ENCODE peak calls at places on chromosomes 1 and 21, in nine cellular contexts. One of them, this sample, is unnamed.

GRCh38 chr21:31682625-31683024 is 23.1 kb downstream of the SOD1 start:
- DNase-seq in cardiac fibroblast: no peak
- DNase-seq in right cardiac atrium: no peak
- DNase-seq in BJ: no peak
- DNase-seq in kidney epithelial cell: no peak
- DNase-seq in cardiac muscle cell: no peak
- DNase-seq in mammary epithelial cell: no peak
- DNase-seq in PC-3: no peak
- DNase-seq in mesendoderm: no peak
- DNase-seq in this sample: no peak

GRCh38 chr1:29893806-29894205 is 657.5 kb downstream of the PTPRU start:
- DNase-seq in PC-3: no peak
- DNase-seq in BJ: no peak
- DNase-seq in cardiac muscle cell: no peak
- DNase-seq in mesendoderm: no peak
- DNase-seq in cardiac fibroblast: no peak
- DNase-seq in right cardiac atrium: no peak
- DNase-seq in kidney epithelial cell: no peak
- DNase-seq in mammary epithelial cell: no peak
- DNase-seq in this sample: no peak

GRCh38 chr1:165947797-165948455 is 120.5 kb downstream of the UCK2 start:
- DNase-seq in cardiac muscle cell: no peak
- DNase-seq in mesendoderm: no peak
- DNase-seq in mammary epithelial cell: no peak
- DNase-seq in BJ: no peak
- DNase-seq in kidney epithelial cell: no peak
- DNase-seq in PC-3: no peak
- DNase-seq in cardiac fibroblast: no peak
- DNase-seq in right cardiac atrium: no peak
- DNase-seq in this sample: no peak

GRCh38 chr1:114218397-114219237 is 64.9 kb upstream of the SYT6 start:
- DNase-seq in cardiac fibroblast: peak
- DNase-seq in mesendoderm: no peak
- DNase-seq in PC-3: no peak
- DNase-seq in right cardiac atrium: no peak
- DNase-seq in BJ: no peak
- DNase-seq in mammary epithelial cell: no peak
- DNase-seq in cardiac muscle cell: no peak
- DNase-seq in kidney epithelial cell: no peak
- DNase-seq in this sample: no peak

GRCh38 chr1:69252696-69253095 is 315.0 kb upstream of the LRRC7 start:
- DNase-seq in cardiac muscle cell: no peak
- DNase-seq in mammary epithelial cell: peak
- DNase-seq in PC-3: no peak
- DNase-seq in kidney epithelial cell: no peak
- DNase-seq in cardiac fibroblast: no peak
- DNase-seq in right cardiac atrium: no peak
- DNase-seq in mesendoderm: no peak
- DNase-seq in BJ: no peak
- DNase-seq in this sample: peak

GRCh38 chr1:62682531-62682930 is 5.7 kb downstream of the DOCK7 start:
- DNase-seq in BJ: no peak
- DNase-seq in mammary epithelial cell: peak
- DNase-seq in cardiac muscle cell: no peak
- DNase-seq in kidney epithelial cell: no peak
- DNase-seq in mesendoderm: peak
- DNase-seq in right cardiac atrium: no peak
- DNase-seq in PC-3: no peak
- DNase-seq in cardiac fibroblast: peak
- DNase-seq in this sample: peak

GRCh38 chr1:170230323-170230722 is 84.6 kb downstream of the NTMT2 start:
- DNase-seq in cardiac muscle cell: no peak
- DNase-seq in mammary epithelial cell: no peak
- DNase-seq in right cardiac atrium: no peak
- DNase-seq in mesendoderm: no peak
- DNase-seq in cardiac fibroblast: no peak
- DNase-seq in BJ: no peak
- DNase-seq in kidney epithelial cell: no peak
- DNase-seq in PC-3: no peak
- DNase-seq in this sample: no peak

GRCh38 chr1:96145486-96145885 is 576.1 kb upstream of the PTBP2 start:
- DNase-seq in kidney epithelial cell: no peak
- DNase-seq in cardiac fibroblast: no peak
- DNase-seq in cardiac muscle cell: no peak
- DNase-seq in PC-3: no peak
- DNase-seq in mammary epithelial cell: no peak
- DNase-seq in BJ: no peak
- DNase-seq in right cardiac atrium: no peak
- DNase-seq in mesendoderm: no peak
- DNase-seq in this sample: no peak

GRCh38 chr1:202605515-202605914 is 104.7 kb downstream of the SYT2 start:
- DNase-seq in BJ: no peak
- DNase-seq in cardiac fibroblast: no peak
- DNase-seq in mammary epithelial cell: no peak
- DNase-seq in mesendoderm: no peak
- DNase-seq in kidney epithelial cell: no peak
- DNase-seq in PC-3: no peak
- DNase-seq in right cardiac atrium: no peak
- DNase-seq in cardiac muscle cell: no peak
- DNase-seq in this sample: no peak

GRCh38 chr1:25642710-25643109 is 26.1 kb downstream of the MAN1C1 start:
- DNase-seq in mesendoderm: no peak
- DNase-seq in right cardiac atrium: peak
- DNase-seq in PC-3: no peak
- DNase-seq in kidney epithelial cell: no peak
- DNase-seq in mammary epithelial cell: no peak
- DNase-seq in cardiac muscle cell: no peak
- DNase-seq in BJ: no peak
- DNase-seq in cardiac fibroblast: peak
- DNase-seq in this sample: no peak

GRCh38 chr1:115782571-115783281 is 14.2 kb upstream of the CASQ2 start:
- DNase-seq in PC-3: peak
- DNase-seq in right cardiac atrium: peak
- DNase-seq in kidney epithelial cell: peak
- DNase-seq in mesendoderm: peak
- DNase-seq in cardiac fibroblast: peak
- DNase-seq in mammary epithelial cell: peak
- DNase-seq in cardiac muscle cell: no peak
- DNase-seq in BJ: peak
- DNase-seq in this sample: peak

GRCh38 chr21:34693192-34693810 is 24.5 kb downstream of the CLIC6 start:
- DNase-seq in right cardiac atrium: no peak
- DNase-seq in mesendoderm: peak
- DNase-seq in kidney epithelial cell: peak
- DNase-seq in mammary epithelial cell: peak
- DNase-seq in PC-3: peak
- DNase-seq in cardiac fibroblast: peak
- DNase-seq in BJ: no peak
- DNase-seq in cardiac muscle cell: peak
- DNase-seq in this sample: peak

GRCh38 chr1:230255116-230255515 is 171.0 kb downstream of the PGBD5 start:
- DNase-seq in BJ: no peak
- DNase-seq in cardiac muscle cell: no peak
- DNase-seq in mammary epithelial cell: no peak
- DNase-seq in right cardiac atrium: no peak
- DNase-seq in PC-3: no peak
- DNase-seq in kidney epithelial cell: no peak
- DNase-seq in cardiac fibroblast: no peak
- DNase-seq in mesendoderm: no peak
- DNase-seq in this sample: no peak

GRCh38 chr1:224873645-224874369 is 55.7 kb upstream of the DNAH14 start:
- DNase-seq in mesendoderm: no peak
- DNase-seq in right cardiac atrium: no peak
- DNase-seq in cardiac muscle cell: no peak
- DNase-seq in BJ: peak
- DNase-seq in mammary epithelial cell: peak
- DNase-seq in cardiac fibroblast: peak
- DNase-seq in PC-3: peak
- DNase-seq in kidney epithelial cell: no peak
- DNase-seq in this sample: peak

GRCh38 chr1:89844860-89845259 is 24.0 kb downstream of the LRRC8D start:
- DNase-seq in BJ: no peak
- DNase-seq in PC-3: no peak
- DNase-seq in kidney epithelial cell: no peak
- DNase-seq in mammary epithelial cell: no peak
- DNase-seq in mesendoderm: no peak
- DNase-seq in right cardiac atrium: no peak
- DNase-seq in cardiac muscle cell: no peak
- DNase-seq in cardiac fibroblast: no peak
- DNase-seq in this sample: no peak

GRCh38 chr1:151199860-151200581 is 1.7 kb downstream of the PIP5K1A start:
- DNase-seq in BJ: peak
- DNase-seq in cardiac muscle cell: peak
- DNase-seq in cardiac fibroblast: peak
- DNase-seq in kidney epithelial cell: peak
- DNase-seq in mesendoderm: peak
- DNase-seq in mammary epithelial cell: peak
- DNase-seq in PC-3: peak
- DNase-seq in right cardiac atrium: no peak
- DNase-seq in this sample: peak

GRCh38 chr1:16125483-16125882 is 30.4 kb downstream of the EPHA2 start:
- DNase-seq in mammary epithelial cell: no peak
- DNase-seq in right cardiac atrium: no peak
- DNase-seq in BJ: no peak
- DNase-seq in cardiac muscle cell: no peak
- DNase-seq in mesendoderm: no peak
- DNase-seq in cardiac fibroblast: no peak
- DNase-seq in kidney epithelial cell: no peak
- DNase-seq in PC-3: no peak
- DNase-seq in this sample: no peak

GRCh38 chr21:29376556-29376955 is 77.8 kb downstream of the BACH1 start:
- DNase-seq in mammary epithelial cell: no peak
- DNase-seq in right cardiac atrium: peak
- DNase-seq in cardiac muscle cell: peak
- DNase-seq in mesendoderm: peak
- DNase-seq in kidney epithelial cell: no peak
- DNase-seq in BJ: no peak
- DNase-seq in cardiac fibroblast: peak
- DNase-seq in PC-3: peak
- DNase-seq in this sample: peak

GRCh38 chr21:31514598-31514997 is 144.9 kb upstream of the SOD1 start:
- DNase-seq in mammary epithelial cell: peak
- DNase-seq in cardiac fibroblast: no peak
- DNase-seq in cardiac muscle cell: peak
- DNase-seq in right cardiac atrium: no peak
- DNase-seq in kidney epithelial cell: no peak
- DNase-seq in BJ: no peak
- DNase-seq in mesendoderm: peak
- DNase-seq in PC-3: no peak
- DNase-seq in this sample: no peak

GRCh38 chr1:167456500-167456899 is 61.8 kb downstream of the CD247 start:
- DNase-seq in BJ: no peak
- DNase-seq in mesendoderm: no peak
- DNase-seq in kidney epithelial cell: no peak
- DNase-seq in cardiac muscle cell: no peak
- DNase-seq in mammary epithelial cell: no peak
- DNase-seq in PC-3: no peak
- DNase-seq in right cardiac atrium: no peak
- DNase-seq in cardiac fibroblast: no peak
- DNase-seq in this sample: no peak

GRCh38 chr1:166485620-166486019 is 318.8 kb upstream of the FAM78B start:
- DNase-seq in cardiac muscle cell: no peak
- DNase-seq in BJ: peak
- DNase-seq in right cardiac atrium: no peak
- DNase-seq in mesendoderm: no peak
- DNase-seq in cardiac fibroblast: no peak
- DNase-seq in mammary epithelial cell: peak
- DNase-seq in PC-3: peak
- DNase-seq in kidney epithelial cell: no peak
- DNase-seq in this sample: peak

GRCh38 chr1:145892486-145893087 is 6.9 kb upstream of the ANKRD35 start:
- DNase-seq in cardiac muscle cell: peak
- DNase-seq in right cardiac atrium: peak
- DNase-seq in cardiac fibroblast: peak
- DNase-seq in mesendoderm: no peak
- DNase-seq in mammary epithelial cell: no peak
- DNase-seq in BJ: no peak
- DNase-seq in kidney epithelial cell: no peak
- DNase-seq in PC-3: peak
- DNase-seq in this sample: no peak
- H3K4me3 ChIP-seq in cardiac muscle cell: peak
- H3K4me3 ChIP-seq in right cardiac atrium: no peak
- H3K4me3 ChIP-seq in cardiac fibroblast: no peak
- H3K4me3 ChIP-seq in mesendoderm: no peak
- H3K4me3 ChIP-seq in mammary epithelial cell: no peak
- H3K4me3 ChIP-seq in BJ: no peak
- H3K4me3 ChIP-seq in kidney epithelial cell: no peak
- H3K4me3 ChIP-seq in PC-3: peak
- H3K4me3 ChIP-seq in this sample: no peak

GRCh38 chr1:18637553-18637960 is 6.9 kb downstream of the PAX7 start:
- DNase-seq in right cardiac atrium: no peak
- DNase-seq in PC-3: no peak
- DNase-seq in mammary epithelial cell: no peak
- DNase-seq in cardiac muscle cell: no peak
- DNase-seq in mesendoderm: no peak
- DNase-seq in BJ: no peak
- DNase-seq in cardiac fibroblast: no peak
- DNase-seq in kidney epithelial cell: no peak
- DNase-seq in this sample: no peak
- H3K4me3 ChIP-seq in right cardiac atrium: no peak
- H3K4me3 ChIP-seq in PC-3: no peak
- H3K4me3 ChIP-seq in mammary epithelial cell: no peak
- H3K4me3 ChIP-seq in cardiac muscle cell: no peak
- H3K4me3 ChIP-seq in mesendoderm: no peak
- H3K4me3 ChIP-seq in BJ: no peak
- H3K4me3 ChIP-seq in cardiac fibroblast: no peak
- H3K4me3 ChIP-seq in kidney epithelial cell: no peak
- H3K4me3 ChIP-seq in this sample: no peak

GRCh38 chr1:244653439-244654283 is 735 bp downstream of the DESI2 start:
- DNase-seq in kidney epithelial cell: no peak
- DNase-seq in right cardiac atrium: no peak
- DNase-seq in PC-3: peak
- DNase-seq in cardiac muscle cell: peak
- DNase-seq in mesendoderm: peak
- DNase-seq in BJ: no peak
- DNase-seq in mammary epithelial cell: peak
- DNase-seq in cardiac fibroblast: no peak
- DNase-seq in this sample: peak
- H3K4me3 ChIP-seq in kidney epithelial cell: peak
- H3K4me3 ChIP-seq in right cardiac atrium: peak
- H3K4me3 ChIP-seq in PC-3: peak
- H3K4me3 ChIP-seq in cardiac muscle cell: peak
- H3K4me3 ChIP-seq in mesendoderm: peak
- H3K4me3 ChIP-seq in BJ: peak
- H3K4me3 ChIP-seq in mammary epithelial cell: peak
- H3K4me3 ChIP-seq in cardiac fibroblast: peak
- H3K4me3 ChIP-seq in this sample: peak

DNA sequence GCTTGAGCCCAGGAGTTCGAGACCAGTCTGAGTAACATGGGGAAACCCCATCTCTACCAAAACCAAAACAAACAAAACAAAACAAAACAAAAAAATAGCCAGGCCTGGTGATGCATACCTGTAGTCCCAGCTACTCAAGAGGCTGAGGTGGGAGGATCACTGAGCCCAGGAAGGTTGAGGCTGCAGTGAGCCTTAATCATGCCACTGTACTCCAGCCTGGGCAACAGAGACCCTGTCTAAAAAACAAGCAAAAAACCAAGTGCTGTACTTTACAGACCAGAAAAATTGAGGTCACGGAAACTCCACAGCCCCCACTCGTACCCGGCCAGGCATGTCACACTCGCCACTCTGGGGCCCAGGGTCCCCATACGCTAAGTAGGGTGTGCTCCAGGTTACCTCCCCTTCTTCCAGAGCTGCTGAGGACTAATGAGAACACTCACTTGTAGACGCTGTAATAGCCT is 22.9 kb downstream of the ATP2B4 start:
- DNase-seq in BJ: no peak
- DNase-seq in PC-3: no peak
- DNase-seq in mesendoderm: no peak
- DNase-seq in cardiac fibroblast: no peak
- DNase-seq in right cardiac atrium: peak
- DNase-seq in cardiac muscle cell: no peak
- DNase-seq in mammary epithelial cell: peak
- DNase-seq in kidney epithelial cell: no peak
- DNase-seq in this sample: peak
- H3K4me3 ChIP-seq in BJ: no peak
- H3K4me3 ChIP-seq in PC-3: no peak
- H3K4me3 ChIP-seq in mesendoderm: no peak
- H3K4me3 ChIP-seq in cardiac fibroblast: no peak
- H3K4me3 ChIP-seq in right cardiac atrium: no peak
- H3K4me3 ChIP-seq in cardiac muscle cell: no peak
- H3K4me3 ChIP-seq in mammary epithelial cell: no peak
- H3K4me3 ChIP-seq in kidney epithelial cell: no peak
- H3K4me3 ChIP-seq in this sample: no peak

This sample was measured in epithelial cell of esophagus.